ENCODE peak calls at places on chromosomes 13 and 19, in six cellular contexts. W is tibial nerve, S is pancreas, L is foreskin fibroblast, Y is astrocyte, J is HFFc6. K is an unnamed sample.
A peak's percentile ranks its signal among the peaks of the same experiment; 100 is the strongest.

GRCh38 chr13:68369739-68370138 is 1139.6 kb upstream of the PCDH9 start:
- DNase-seq in W (no peak), S (no peak), L (no peak), Y (peak; percentile 46), J (no peak), K (peak; percentile 18)

GRCh38 chr13:30872685-30873443 is 33.2 kb upstream of the MEDAG start:
- DNase-seq in W (no peak), S (no peak), L (peak; percentile 68), Y (peak; percentile 93), J (peak; percentile 79), K (peak; percentile 66)

GRCh38 chr19:17327654-17328516 is 6.8 kb downstream of the ANO8 start:
- DNase-seq in W (no peak), S (no peak), L (no peak), Y (no peak), J (no peak), K (peak; percentile 61)

GRCh38 chr19:47445937-47446402 is 25.7 kb downstream of the SLC8A2 start:
- DNase-seq in W (no peak), S (peak; percentile 41), L (no peak), Y (no peak), J (no peak), K (no peak)

GRCh38 chr13:46039421-46040036 is 13.0 kb downstream of the ZC3H13 start:
- DNase-seq in W (no peak), S (no peak), L (no peak), Y (no peak), J (no peak), K (no peak)

GRCh38 chr19:35963514-35963913 is 27.3 kb downstream of the LRFN3 start:
- DNase-seq in W (no peak), S (no peak), L (peak; percentile 56), Y (peak; percentile 39), J (peak; percentile 22), K (peak; percentile 23)

GRCh38 chr13:109494955-109495354 is 291.4 kb downstream of the IRS2 start:
- DNase-seq in W (no peak), S (no peak), L (peak; percentile 76), Y (peak; percentile 81), J (peak; percentile 81), K (no peak)

GRCh38 chr19:56547535-56547934 is 8.8 kb downstream of the ZFP28 start:
- DNase-seq in W (no peak), S (no peak), L (no peak), Y (no peak), J (no peak), K (no peak)

GRCh38 chr19:20664917-20665781 is 3.8 kb upstream of the ZNF626 start:
- DNase-seq in W (no peak), S (no peak), L (no peak), Y (peak; percentile 9), J (no peak), K (no peak)

GRCh38 chr19:18274776-18275356 is 614 bp upstream of the IQCN start:
- DNase-seq in W (peak; percentile 76), S (peak; percentile 87), L (peak; percentile 88), Y (peak; percentile 78), J (peak; percentile 89), K (no peak)

GRCh38 chr19:11234486-11235075 is 4.8 kb upstream of the ANGPTL8 start:
- DNase-seq in W (no peak), S (no peak), L (no peak), Y (no peak), J (no peak), K (no peak)
- TF ChIP-seq CTCF in W (no peak), S (no peak), L (no peak), Y (no peak), J (no peak), K (no peak)

DNA sequence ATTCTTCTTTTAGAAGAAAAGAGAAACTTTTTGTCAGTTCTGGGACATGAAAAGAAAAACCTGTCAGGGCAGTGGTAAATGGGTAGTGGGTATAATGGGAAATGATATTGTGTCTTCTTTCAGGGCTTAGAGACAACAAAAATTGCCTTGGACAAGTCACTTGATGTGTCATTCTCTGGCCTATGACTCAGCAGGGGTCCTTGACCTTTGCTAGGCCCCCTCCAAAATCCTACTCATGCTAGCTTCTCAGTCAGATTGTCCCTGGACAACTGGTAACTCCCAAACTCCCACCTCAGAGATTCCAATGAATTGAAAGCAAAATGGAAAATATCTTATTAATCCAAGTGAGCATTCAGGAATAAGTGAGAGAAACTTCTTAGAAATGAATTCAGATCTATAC is 258.8 kb upstream of the SPRY2 start:
- DNase-seq in W (no peak), S (no peak), L (no peak), Y (no peak), J (no peak), K (no peak)
- TF ChIP-seq CTCF in W (no peak), S (no peak), L (no peak), Y (no peak), J (no peak), K (no peak)

GRCh38 chr19:10863107-10863700 is 8.1 kb upstream of the CARM1 start:
- DNase-seq in W (no peak), S (peak; percentile 61), L (no peak), Y (peak; percentile 36), J (peak; percentile 33), K (peak; percentile 38)

GRCh38 chr19:10864538-10864899 is 6.8 kb upstream of the CARM1 start:
- DNase-seq in W (peak; percentile 76), S (peak; percentile 84), L (peak; percentile 59), Y (peak; percentile 32), J (peak; percentile 66), K (no peak)

GRCh38 chr19:10858204-10858828 is 10.1 kb downstream of the C19orf38 start:
- DNase-seq in W (no peak), S (no peak), L (no peak), Y (no peak), J (no peak), K (no peak)

GRCh38 chr19:10862561-10863106 is 8.7 kb upstream of the CARM1 start:
- DNase-seq in W (no peak), S (no peak), L (no peak), Y (no peak), J (no peak), K (no peak)

GRCh38 chr19:10861118-10861651 is 10.2 kb upstream of the CARM1 start:
- DNase-seq in W (no peak), S (no peak), L (no peak), Y (no peak), J (no peak), K (no peak)
- TF ChIP-seq CTCF in W (peak; percentile 14), S (peak; percentile 34), L (peak; percentile 30), Y (peak; percentile 31), J (peak; percentile 72), K (peak; percentile 47)

GRCh38 chr13:71674776-71675352 is 192.1 kb downstream of the DACH1 start:
- DNase-seq in W (no peak), S (no peak), L (no peak), Y (no peak), J (no peak), K (no peak)
- TF ChIP-seq CTCF in W (no peak), S (no peak), L (no peak), Y (no peak), J (no peak), K (peak; percentile 26)

DNA sequence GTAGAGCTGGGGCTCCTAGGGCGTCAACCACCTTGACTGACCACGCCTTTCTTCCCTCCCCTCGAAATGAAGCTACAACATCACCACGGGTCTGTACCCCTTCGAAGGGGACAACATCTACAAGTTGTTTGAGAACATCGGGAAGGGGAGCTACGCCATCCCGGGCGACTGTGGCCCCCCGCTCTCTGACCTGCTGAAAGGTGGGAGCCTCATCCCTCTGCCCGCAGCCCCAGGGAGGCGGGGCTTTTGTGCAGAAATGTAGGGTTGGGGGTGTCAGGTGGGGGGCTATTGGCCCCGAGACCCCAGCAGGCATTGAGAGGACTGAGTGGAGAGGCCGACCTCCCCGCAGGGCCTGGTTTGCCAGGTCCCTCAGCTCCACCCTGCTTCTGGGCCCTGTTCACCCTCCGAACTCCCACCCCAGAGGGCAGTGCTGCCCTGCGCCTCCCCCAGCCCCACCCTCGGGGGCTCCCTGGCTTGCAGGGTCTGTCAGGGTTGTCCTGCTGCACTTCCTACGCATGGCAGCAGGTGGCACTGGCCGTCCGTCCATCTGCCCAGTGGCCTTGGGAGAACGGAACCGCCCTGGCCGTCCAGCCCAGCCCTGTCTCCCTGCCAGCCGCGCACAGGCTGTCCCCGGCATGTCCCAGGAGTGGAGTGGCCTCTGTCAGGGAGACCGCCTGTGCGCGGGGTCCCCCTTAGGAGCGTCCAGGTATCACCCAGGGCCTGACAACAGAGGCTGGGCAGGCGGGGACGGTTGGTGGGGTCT is 15.7 kb downstream of the STK11 start:
- DNase-seq in W (peak; percentile 51), S (no peak), L (peak; percentile 55), Y (no peak), J (peak; percentile 42), K (no peak)
- TF ChIP-seq CTCF in W (peak; percentile 80), S (peak; percentile 74), L (peak; percentile 42), Y (peak; percentile 40), J (peak; percentile 80), K (peak; percentile 64)

GRCh38 chr19:10699650-10700335 is 1.4 kb upstream of the QTRT1 start:
- DNase-seq in W (no peak), S (no peak), L (peak; percentile 27), Y (peak; percentile 12), J (peak; percentile 46), K (no peak)
- TF ChIP-seq CTCF in W (peak; percentile 43), S (peak; percentile 33), L (peak; percentile 54), Y (peak; percentile 53), J (peak; percentile 89), K (peak; percentile 62)

GRCh38 chr13:39037410-39037879 is 444 bp downstream of the PROSER1 start:
- DNase-seq in W (no peak), S (no peak), L (no peak), Y (no peak), J (no peak), K (no peak)
- TF ChIP-seq CTCF in W (no peak), S (no peak), L (no peak), Y (no peak), J (no peak), K (no peak)

DNA sequence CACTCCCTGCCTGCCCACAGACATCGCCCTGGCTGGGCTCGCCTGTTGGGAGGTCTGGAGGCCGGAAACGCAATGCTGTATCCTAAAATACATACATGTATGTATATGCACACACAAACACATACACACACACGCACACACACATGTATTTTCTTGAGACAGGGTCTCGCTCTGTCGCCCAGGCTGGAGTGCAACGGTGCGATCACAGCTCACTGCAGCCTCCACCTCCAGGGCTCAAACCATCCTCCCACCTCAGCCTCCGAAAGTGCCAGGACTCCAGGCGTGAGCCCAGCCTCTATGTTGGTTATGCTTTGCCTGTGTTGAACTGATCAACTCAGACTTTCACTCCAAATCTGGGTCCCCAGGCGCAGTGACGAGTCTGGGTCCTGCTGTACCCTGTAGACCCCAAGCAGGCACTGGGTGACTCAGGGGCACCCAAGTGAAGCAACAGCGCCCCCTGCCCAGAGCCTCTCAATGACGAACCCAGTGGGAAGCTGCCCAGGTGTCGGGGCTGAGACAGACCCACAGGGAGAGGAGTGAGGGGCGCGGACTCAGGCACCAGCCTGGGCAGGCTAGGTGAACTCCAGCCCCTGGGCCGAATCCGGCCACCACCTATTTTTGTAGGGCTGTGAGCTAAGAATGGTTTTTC is 27.4 kb upstream of the CACTIN start:
- DNase-seq in W (no peak), S (no peak), L (no peak), Y (no peak), J (no peak), K (no peak)
- TF ChIP-seq CTCF in W (no peak), S (no peak), L (no peak), Y (no peak), J (peak; percentile 68), K (peak; percentile 35)